ENCODE peak calls at places on chromosomes 2 and 18, in four cellular contexts. One of them, this sample, is unnamed.

GRCh38 chr18:51194604-51195003 is 2.9 kb downstream of the MEX3C start:
- DNase-seq in fibroblast of the aortic adventitia: no peak
- DNase-seq in fibroblast of gingiva: no peak
- DNase-seq in EL: no peak
- DNase-seq in this sample: no peak

GRCh38 chr2:239445771-239446524 is 45.1 kb upstream of the HDAC4 start:
- DNase-seq in fibroblast of the aortic adventitia: peak; percentile 64
- DNase-seq in fibroblast of gingiva: no peak
- DNase-seq in EL: no peak
- DNase-seq in this sample: peak; percentile 52

GRCh38 chr2:205073433-205074020 is 528.3 kb downstream of the PARD3B start:
- DNase-seq in fibroblast of the aortic adventitia: no peak
- DNase-seq in fibroblast of gingiva: no peak
- DNase-seq in EL: no peak
- DNase-seq in this sample: no peak

GRCh38 chr18:3319399-3319798 is 57.5 kb downstream of the MYL12B start:
- DNase-seq in fibroblast of the aortic adventitia: no peak
- DNase-seq in fibroblast of gingiva: no peak
- DNase-seq in EL: no peak
- DNase-seq in this sample: no peak

GRCh38 chr2:157596992-157597681 is 31.5 kb downstream of the ACVR1C start:
- DNase-seq in fibroblast of the aortic adventitia: peak; percentile 7
- DNase-seq in fibroblast of gingiva: peak; percentile 14
- DNase-seq in EL: peak; percentile 30
- DNase-seq in this sample: no peak

GRCh38 chr2:218405365-218406208 is 5.9 kb downstream of the CTDSP1 start:
- DNase-seq in fibroblast of the aortic adventitia: no peak
- DNase-seq in fibroblast of gingiva: no peak
- DNase-seq in EL: no peak
- DNase-seq in this sample: peak; percentile 72

GRCh38 chr18:39764848-39765247 is 2190.2 kb upstream of the PIK3C3 start:
- DNase-seq in fibroblast of the aortic adventitia: no peak
- DNase-seq in fibroblast of gingiva: no peak
- DNase-seq in EL: no peak
- DNase-seq in this sample: no peak

GRCh38 chr2:48747319-48747718 is 8.2 kb downstream of the LHCGR start:
- DNase-seq in fibroblast of the aortic adventitia: no peak
- DNase-seq in fibroblast of gingiva: no peak
- DNase-seq in EL: no peak
- DNase-seq in this sample: no peak

GRCh38 chr2:95311821-95312542 is 14.8 kb downstream of the KCNIP3 start:
- DNase-seq in fibroblast of the aortic adventitia: no peak
- DNase-seq in fibroblast of gingiva: no peak
- DNase-seq in EL: no peak
- DNase-seq in this sample: no peak

GRCh38 chr18:62128157-62128556 is 58.7 kb downstream of the PIGN start:
- DNase-seq in fibroblast of the aortic adventitia: peak; percentile 45
- DNase-seq in fibroblast of gingiva: peak; percentile 59
- DNase-seq in EL: peak; percentile 81
- DNase-seq in this sample: no peak

GRCh38 chr18:61865466-61866165 is 27.2 kb downstream of the RNF152 start:
- DNase-seq in fibroblast of the aortic adventitia: peak; percentile 46
- DNase-seq in fibroblast of gingiva: peak; percentile 31
- DNase-seq in EL: no peak
- DNase-seq in this sample: no peak

GRCh38 chr18:77061291-77061945 is 71.2 kb downstream of the MBP start:
- DNase-seq in fibroblast of the aortic adventitia: peak; percentile 38
- DNase-seq in fibroblast of gingiva: no peak
- DNase-seq in EL: peak; percentile 15
- DNase-seq in this sample: no peak

GRCh38 chr2:38698604-38699003 is 32.7 kb downstream of the GALM start:
- DNase-seq in fibroblast of the aortic adventitia: no peak
- DNase-seq in fibroblast of gingiva: no peak
- DNase-seq in EL: no peak
- DNase-seq in this sample: no peak

GRCh38 chr2:131041402-131042160 is 51.7 kb downstream of the FAM168B start:
- DNase-seq in fibroblast of the aortic adventitia: no peak
- DNase-seq in fibroblast of gingiva: no peak
- DNase-seq in EL: no peak
- DNase-seq in this sample: no peak

GRCh38 chr2:919672-920071 is 31.0 kb upstream of the SNTG2 start:
- DNase-seq in fibroblast of the aortic adventitia: no peak
- DNase-seq in fibroblast of gingiva: no peak
- DNase-seq in EL: no peak
- DNase-seq in this sample: no peak

GRCh38 chr2:182506606-182507005 is 79.8 kb upstream of the PDE1A start:
- DNase-seq in fibroblast of the aortic adventitia: peak; percentile 75
- DNase-seq in fibroblast of gingiva: peak; percentile 31
- DNase-seq in EL: peak; percentile 41
- DNase-seq in this sample: no peak

This sample was measured in ovary.